ENCODE peak calls at places on chromosomes 13 and 19, in six cellular contexts. One of them, this sample, is unnamed.

GRCh38 chr13:48233886-48234488 is 981 bp downstream of the ITM2B start:
- DNase-seq in GM12878: peak; percentile 30
- DNase-seq in SK-N-SH: no peak
- DNase-seq in HL-60: no peak
- DNase-seq in H1: no peak
- DNase-seq in K562: no peak
- DNase-seq in this sample: no peak

GRCh38 chr13:37277435-37278144 is 172.1 kb upstream of the CSNK1A1L start:
- DNase-seq in K562: no peak
- DNase-seq in H1: no peak
- DNase-seq in GM12878: no peak
- DNase-seq in HL-60: no peak
- DNase-seq in SK-N-SH: no peak
- DNase-seq in this sample: peak; percentile 15

GRCh38 chr19:19261350-19262189 is 11.5 kb downstream of the TM6SF2 start:
- DNase-seq in SK-N-SH: peak; percentile 92
- DNase-seq in K562: peak; percentile 66
- DNase-seq in H1: peak; percentile 83
- DNase-seq in GM12878: no peak
- DNase-seq in HL-60: no peak
- DNase-seq in this sample: no peak

GRCh38 chr19:17506745-17507144 is 4.7 kb upstream of the PGLS start:
- DNase-seq in SK-N-SH: no peak
- DNase-seq in GM12878: no peak
- DNase-seq in K562: no peak
- DNase-seq in HL-60: no peak
- DNase-seq in H1: no peak
- DNase-seq in this sample: no peak

GRCh38 chr19:18160792-18161690 is 8.1 kb downstream of the PIK3R2 start:
- DNase-seq in K562: peak; percentile 95
- DNase-seq in SK-N-SH: peak; percentile 97
- DNase-seq in H1: peak; percentile 92
- DNase-seq in GM12878: no peak
- DNase-seq in HL-60: peak; percentile 60
- DNase-seq in this sample: peak; percentile 43

GRCh38 chr19:3524075-3524842 is 14.7 kb upstream of the TEKTIP1 start:
- DNase-seq in HL-60: no peak
- DNase-seq in GM12878: no peak
- DNase-seq in H1: no peak
- DNase-seq in K562: no peak
- DNase-seq in SK-N-SH: no peak
- DNase-seq in this sample: no peak

GRCh38 chr19:4454621-4454951 is 3.0 kb downstream of the UBXN6 start:
- DNase-seq in GM12878: no peak
- DNase-seq in SK-N-SH: no peak
- DNase-seq in H1: no peak
- DNase-seq in HL-60: no peak
- DNase-seq in K562: no peak
- DNase-seq in this sample: no peak

GRCh38 chr13:33070713-33071112 is 54.5 kb downstream of the KL start:
- DNase-seq in SK-N-SH: no peak
- DNase-seq in H1: no peak
- DNase-seq in K562: no peak
- DNase-seq in GM12878: no peak
- DNase-seq in HL-60: no peak
- DNase-seq in this sample: no peak

GRCh38 chr13:101204270-101205011 is 211.9 kb downstream of the NALCN start:
- DNase-seq in H1: no peak
- DNase-seq in HL-60: no peak
- DNase-seq in K562: no peak
- DNase-seq in GM12878: no peak
- DNase-seq in SK-N-SH: peak; percentile 18
- DNase-seq in this sample: no peak

GRCh38 chr19:18433735-18434398 is 4.1 kb downstream of the ISYNA1 start:
- DNase-seq in H1: peak; percentile 82
- DNase-seq in K562: peak; percentile 57
- DNase-seq in HL-60: no peak
- DNase-seq in SK-N-SH: peak; percentile 82
- DNase-seq in GM12878: no peak
- DNase-seq in this sample: no peak

GRCh38 chr13:29917573-29918091 is 67.2 kb upstream of the UBL3 start:
- DNase-seq in SK-N-SH: no peak
- DNase-seq in K562: no peak
- DNase-seq in HL-60: no peak
- DNase-seq in H1: no peak
- DNase-seq in GM12878: no peak
- DNase-seq in this sample: no peak

GRCh38 chr13:29573190-29573589 is 22.3 kb downstream of the SLC7A1 start:
- DNase-seq in GM12878: no peak
- DNase-seq in HL-60: peak; percentile 50
- DNase-seq in H1: no peak
- DNase-seq in SK-N-SH: no peak
- DNase-seq in K562: no peak
- DNase-seq in this sample: no peak

GRCh38 chr13:113903361-113903760 is 39.5 kb upstream of the GAS6 start:
- DNase-seq in H1: no peak
- DNase-seq in HL-60: no peak
- DNase-seq in K562: no peak
- DNase-seq in GM12878: no peak
- DNase-seq in SK-N-SH: no peak
- DNase-seq in this sample: no peak

GRCh38 chr13:25489238-25489637 is 117.5 kb downstream of the ATP8A2 start:
- DNase-seq in K562: no peak
- DNase-seq in SK-N-SH: no peak
- DNase-seq in GM12878: no peak
- DNase-seq in H1: no peak
- DNase-seq in HL-60: no peak
- DNase-seq in this sample: no peak

GRCh38 chr13:87344176-87344575 is 327.0 kb upstream of the SLITRK5 start:
- DNase-seq in H1: no peak
- DNase-seq in GM12878: no peak
- DNase-seq in SK-N-SH: no peak
- DNase-seq in HL-60: no peak
- DNase-seq in K562: no peak
- DNase-seq in this sample: no peak

GRCh38 chr13:111790621-111791020 is 276.3 kb upstream of the SOX1 start:
- DNase-seq in H1: peak; percentile 2
- DNase-seq in SK-N-SH: no peak
- DNase-seq in K562: no peak
- DNase-seq in GM12878: no peak
- DNase-seq in HL-60: no peak
- DNase-seq in this sample: no peak

GRCh38 chr13:44629465-44630183 is 53.5 kb upstream of the TSC22D1 start:
- DNase-seq in HL-60: no peak
- DNase-seq in H1: no peak
- DNase-seq in GM12878: no peak
- DNase-seq in K562: no peak
- DNase-seq in SK-N-SH: no peak
- DNase-seq in this sample: no peak

GRCh38 chr19:1624458-1624857 is 19.2 kb upstream of the UQCR11 start:
- DNase-seq in GM12878: no peak
- DNase-seq in H1: peak; percentile 87
- DNase-seq in HL-60: no peak
- DNase-seq in SK-N-SH: peak; percentile 88
- DNase-seq in K562: peak; percentile 69
- DNase-seq in this sample: peak; percentile 14

GRCh38 chr19:54728167-54728566 is 3.9 kb downstream of the KIR3DL3 start:
- DNase-seq in SK-N-SH: no peak
- DNase-seq in K562: no peak
- DNase-seq in H1: no peak
- DNase-seq in HL-60: no peak
- DNase-seq in GM12878: no peak
- DNase-seq in this sample: no peak

GRCh38 chr13:79307866-79308298 is 98.2 kb downstream of the RBM26 start:
- DNase-seq in H1: no peak
- DNase-seq in SK-N-SH: no peak
- DNase-seq in HL-60: no peak
- DNase-seq in GM12878: no peak
- DNase-seq in K562: no peak
- DNase-seq in this sample: no peak

GRCh38 chr13:90416519-90416918 is 931.0 kb upstream of the MIR17HG start:
- DNase-seq in SK-N-SH: no peak
- DNase-seq in HL-60: no peak
- DNase-seq in H1: no peak
- DNase-seq in GM12878: no peak
- DNase-seq in K562: no peak
- DNase-seq in this sample: no peak

GRCh38 chr19:12779162-12779993 is 4.0 kb upstream of the HOOK2 start:
- DNase-seq in GM12878: no peak
- DNase-seq in SK-N-SH: peak; percentile 76
- DNase-seq in K562: peak; percentile 41
- DNase-seq in H1: no peak
- DNase-seq in HL-60: no peak
- DNase-seq in this sample: peak; percentile 61

GRCh38 chr19:6736917-6737283 is 480 bp downstream of the GPR108 start:
- DNase-seq in H1: no peak
- DNase-seq in SK-N-SH: peak; percentile 97
- DNase-seq in GM12878: no peak
- DNase-seq in K562: no peak
- DNase-seq in HL-60: no peak
- DNase-seq in this sample: no peak

GRCh38 chr19:6738726-6739389 is 622 bp upstream of the TRIP10 start:
- DNase-seq in H1: peak; percentile 76
- DNase-seq in HL-60: no peak
- DNase-seq in GM12878: no peak
- DNase-seq in SK-N-SH: no peak
- DNase-seq in K562: no peak
- DNase-seq in this sample: no peak

GRCh38 chr19:6737284-6737872 is at the start of gene GPR108:
- DNase-seq in SK-N-SH: peak; percentile 96
- DNase-seq in GM12878: peak; percentile 100
- DNase-seq in K562: peak; percentile 93
- DNase-seq in HL-60: peak; percentile 58
- DNase-seq in H1: peak; percentile 99
- DNase-seq in this sample: peak; percentile 100

GRCh38 chr19:6739390-6739883 is at the start of gene TRIP10:
- DNase-seq in GM12878: no peak
- DNase-seq in SK-N-SH: peak; percentile 94
- DNase-seq in HL-60: no peak
- DNase-seq in K562: peak; percentile 87
- DNase-seq in H1: peak; percentile 84
- DNase-seq in this sample: peak; percentile 68

GRCh38 chr19:6737873-6738725 is 719 bp upstream of the GPR108 start:
- DNase-seq in GM12878: no peak
- DNase-seq in H1: peak; percentile 78
- DNase-seq in K562: peak; percentile 32
- DNase-seq in HL-60: peak; percentile 100
- DNase-seq in SK-N-SH: no peak
- DNase-seq in this sample: peak; percentile 87
- TF ChIP-seq GABPA in GM12878: peak; percentile 96
- TF ChIP-seq GABPA in H1: peak; percentile 67
- TF ChIP-seq GABPA in K562: peak; percentile 96
- TF ChIP-seq GABPA in HL-60: peak; percentile 76
- TF ChIP-seq GABPA in SK-N-SH: peak; percentile 88
- TF ChIP-seq GABPA in this sample: peak; percentile 98

GRCh38 chr19:46631481-46631880 is 4.5 kb downstream of the GNG8 start:
- DNase-seq in GM12878: no peak
- DNase-seq in HL-60: no peak
- DNase-seq in K562: no peak
- DNase-seq in H1: no peak
- DNase-seq in SK-N-SH: no peak
- DNase-seq in this sample: no peak
- TF ChIP-seq GABPA in GM12878: no peak
- TF ChIP-seq GABPA in HL-60: no peak
- TF ChIP-seq GABPA in K562: no peak
- TF ChIP-seq GABPA in H1: no peak
- TF ChIP-seq GABPA in SK-N-SH: no peak
- TF ChIP-seq GABPA in this sample: no peak

DNA sequence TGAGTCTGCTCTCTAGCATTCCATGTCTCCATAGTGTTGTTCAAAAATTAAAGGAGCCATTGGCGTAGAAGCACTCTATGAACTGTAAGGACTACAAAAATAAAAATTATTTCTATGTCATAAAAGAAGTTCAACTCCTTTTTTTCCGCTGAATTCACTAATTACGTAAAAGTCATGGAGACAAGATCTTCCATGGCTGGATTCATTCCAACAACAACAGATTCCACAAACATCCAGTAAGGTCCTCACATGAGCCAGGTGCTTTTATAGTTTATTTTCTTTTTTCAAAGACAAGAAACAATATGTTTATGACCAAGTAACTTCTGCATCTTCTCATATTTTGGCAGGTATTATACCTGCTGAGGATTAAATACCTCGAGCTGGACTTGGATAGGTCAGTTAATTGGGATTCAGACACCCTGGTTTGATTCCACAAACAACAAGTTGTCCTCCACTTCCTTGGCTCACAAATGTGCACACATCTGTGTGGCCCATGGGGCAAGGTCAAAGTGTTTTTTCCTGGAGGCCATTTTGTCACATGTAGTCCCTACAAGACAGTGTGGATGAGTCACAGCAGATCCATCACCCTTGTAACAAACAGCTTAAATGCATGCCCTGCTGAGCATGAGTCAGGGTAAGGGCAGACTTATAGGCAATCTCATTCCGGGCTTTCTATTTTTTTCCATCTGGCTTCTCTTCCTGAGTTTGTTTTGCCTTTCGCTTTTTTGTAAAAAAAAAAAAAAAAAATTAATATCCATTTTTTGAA is 475.6 kb downstream of the COG6 start:
- DNase-seq in SK-N-SH: no peak
- DNase-seq in H1: no peak
- DNase-seq in K562: no peak
- DNase-seq in GM12878: no peak
- DNase-seq in HL-60: no peak
- DNase-seq in this sample: peak; percentile 36
- TF ChIP-seq GABPA in SK-N-SH: no peak
- TF ChIP-seq GABPA in H1: no peak
- TF ChIP-seq GABPA in K562: no peak
- TF ChIP-seq GABPA in GM12878: no peak
- TF ChIP-seq GABPA in HL-60: no peak
- TF ChIP-seq GABPA in this sample: no peak

GRCh38 chr19:49987159-49987698 is 26.3 kb upstream of the SIGLEC11 start:
- DNase-seq in GM12878: peak; percentile 54
- DNase-seq in H1: peak; percentile 94
- DNase-seq in SK-N-SH: no peak
- DNase-seq in HL-60: peak; percentile 96
- DNase-seq in K562: peak; percentile 76
- DNase-seq in this sample: peak; percentile 87
- TF ChIP-seq GABPA in GM12878: no peak
- TF ChIP-seq GABPA in H1: peak; percentile 69
- TF ChIP-seq GABPA in SK-N-SH: no peak
- TF ChIP-seq GABPA in HL-60: no peak
- TF ChIP-seq GABPA in K562: peak; percentile 70
- TF ChIP-seq GABPA in this sample: peak; percentile 76